ENCODE peak calls at places on chromosomes 4 and X, in four cellular contexts. Z is IMR-90, W is uterus, X is heart left ventricle. O is an unnamed sample.

GRCh38 chr4:30262379-30262778 is 457.8 kb upstream of the PCDH7 start:
- DNase-seq in X (no peak), Z (no peak), W (no peak), O (no peak)

GRCh38 chr4:119110121-119110520 is 25.5 kb upstream of the MYOZ2 start:
- DNase-seq in X (no peak), W (no peak), Z (no peak), O (no peak)

GRCh38 chrX:154967603-154968002 is 54.9 kb downstream of the F8 start:
- DNase-seq in X (no peak), Z (peak), W (no peak), O (no peak)

GRCh38 chr4:142044271-142044670 is 407.9 kb downstream of the IL15 start:
- DNase-seq in Z (peak), W (no peak), X (no peak), O (no peak)

GRCh38 chrX:31154941-31155340 is 83.1 kb upstream of the FTHL17 start:
- DNase-seq in W (no peak), Z (no peak), X (no peak), O (no peak)

GRCh38 chr4:88177981-88178632 is 19.7 kb upstream of the ABCG2 start:
- DNase-seq in W (no peak), Z (peak), X (no peak), O (no peak)

GRCh38 chr4:152089564-152089963 is 328.8 kb upstream of the GATB start:
- DNase-seq in X (no peak), W (no peak), Z (no peak), O (no peak)

GRCh38 chr4:138053601-138054322 is 188.4 kb downstream of the SLC7A11 start:
- DNase-seq in X (no peak), Z (peak), W (peak), O (no peak)

GRCh38 chrX:72054776-72055495 is 76.8 kb downstream of the RTL5 start:
- DNase-seq in W (no peak), Z (no peak), X (no peak), O (no peak)

GRCh38 chr4:168541608-168541953 is 44.7 kb downstream of the PALLD start:
- DNase-seq in Z (peak), X (no peak), W (no peak), O (no peak)

GRCh38 chrX:44945736-44946135 is 72.7 kb downstream of the KDM6A start:
- DNase-seq in X (no peak), Z (no peak), W (no peak), O (no peak)

GRCh38 chr4:74874785-74875367 is 58.0 kb upstream of the PARM1 start:
- DNase-seq in X (no peak), Z (peak), W (peak), O (no peak)

GRCh38 chr4:2829933-2830451 is 13.7 kb upstream of the ADD1 start:
- DNase-seq in X (peak), W (no peak), Z (no peak), O (peak)

GRCh38 chr4:17667653-17668201 is 53.3 kb downstream of the MED28 start:
- DNase-seq in X (no peak), Z (no peak), W (no peak), O (no peak)

GRCh38 chr4:19063662-19064061 is 1042.1 kb upstream of the LCORL start:
- DNase-seq in Z (no peak), W (no peak), X (no peak), O (no peak)

GRCh38 chr4:38130884-38131283 is 170.7 kb downstream of the PTTG2 start:
- DNase-seq in W (no peak), Z (no peak), X (no peak), O (no peak)

GRCh38 chr4:38132843-38133662 is 172.9 kb downstream of the PTTG2 start:
- DNase-seq in X (no peak), Z (no peak), W (no peak), O (no peak)

GRCh38 chr4:38129452-38129830 is 169.2 kb downstream of the PTTG2 start:
- DNase-seq in X (no peak), W (no peak), Z (no peak), O (no peak)

GRCh38 chr4:38132140-38132673 is 172.0 kb downstream of the PTTG2 start:
- DNase-seq in W (peak), X (no peak), Z (peak), O (peak)

DNA sequence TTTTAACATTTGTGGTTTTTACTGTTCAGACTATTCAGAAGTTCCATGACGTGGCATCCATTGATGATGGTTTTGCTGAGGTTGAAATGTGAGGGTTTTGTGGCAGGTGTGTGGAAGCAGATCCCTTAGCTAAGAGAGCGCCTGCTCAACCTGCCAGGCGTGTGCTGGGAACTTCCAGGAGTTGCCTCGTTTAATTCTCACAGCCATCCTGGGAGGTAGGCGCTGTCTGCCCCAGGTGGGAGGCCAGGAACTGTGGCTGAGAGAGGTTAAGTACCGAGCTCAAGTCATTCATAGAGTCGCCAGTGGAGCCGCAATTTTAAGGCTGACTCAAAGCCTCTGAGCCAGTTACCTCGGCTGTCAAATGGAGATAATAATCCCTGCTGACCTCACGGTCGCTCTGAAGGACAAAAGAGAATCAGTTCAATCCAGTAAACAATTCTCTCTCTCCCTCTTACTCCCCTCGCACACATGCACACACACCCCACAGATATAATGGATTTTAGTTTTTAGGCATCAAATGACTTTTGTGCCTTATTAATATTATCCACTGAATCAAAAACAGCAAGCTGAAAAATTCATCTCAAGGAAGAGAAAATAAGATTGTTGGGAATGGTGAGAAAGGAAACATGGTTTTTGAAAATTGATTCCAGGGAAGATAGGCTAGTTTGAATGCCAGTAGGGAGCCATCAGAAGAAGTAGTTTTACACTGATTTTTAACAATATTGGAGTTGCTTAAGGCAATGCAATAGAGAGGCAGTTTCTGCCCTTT is 171.4 kb downstream of the PTTG2 start:
- DNase-seq in X (no peak), W (peak), Z (no peak), O (no peak)
- TF ChIP-seq POLR2A in X (no peak), W (no peak), Z (no peak), O (no peak)

GRCh38 chrX:100512471-100512870 is 72.3 kb upstream of the TNMD start:
- DNase-seq in X (no peak), W (no peak), Z (peak), O (no peak)
- TF ChIP-seq CTCF in X (peak), W (peak), Z (peak), O (peak)

GRCh38 chrX:2635366-2635765 is 55.7 kb upstream of the CD99 start:
- DNase-seq in W (no peak), X (no peak), Z (no peak), O (no peak)

GRCh38 chrX:2642791-2643190 is 48.3 kb upstream of the CD99 start:
- DNase-seq in Z (no peak), X (no peak), W (no peak), O (no peak)

GRCh38 chrX:2640436-2641150 is 50.5 kb upstream of the CD99 start:
- DNase-seq in Z (no peak), W (no peak), X (no peak), O (no peak)

GRCh38 chrX:2642146-2642545 is 48.9 kb upstream of the CD99 start:
- DNase-seq in W (no peak), X (no peak), Z (no peak), O (no peak)

GRCh38 chrX:2638279-2638678 is 52.8 kb upstream of the CD99 start:
- DNase-seq in Z (no peak), X (no peak), W (no peak), O (no peak)
- TF ChIP-seq POLR2A in Z (no peak), X (no peak), W (no peak), O (no peak)

GRCh38 chr4:7187297-7187592 is 5.1 kb upstream of the SORCS2 start:
- DNase-seq in W (no peak), Z (no peak), X (peak), O (peak)
- TF ChIP-seq CTCF in W (no peak), Z (peak), X (no peak), O (no peak)

GRCh38 chrX:7921750-7922149 is 5.5 kb downstream of the PNPLA4 start:
- DNase-seq in Z (no peak), W (no peak), X (no peak), O (no peak)

GRCh38 chrX:7926914-7927258 is 327 bp downstream of the PNPLA4 start:
- DNase-seq in Z (no peak), X (no peak), W (no peak), O (no peak)

GRCh38 chrX:7926501-7926900 is 712 bp downstream of the PNPLA4 start:
- DNase-seq in Z (peak), X (no peak), W (no peak), O (no peak)

GRCh38 chrX:7925867-7926472 is 1.2 kb downstream of the PNPLA4 start:
- DNase-seq in X (no peak), W (peak), Z (peak), O (peak)

GRCh38 chrX:7927259-7928167 is at the start of gene PNPLA4:
- DNase-seq in Z (peak), W (peak), X (peak), O (peak)
- TF ChIP-seq POLR2A in Z (peak), W (no peak), X (peak), O (no peak)

DNA sequence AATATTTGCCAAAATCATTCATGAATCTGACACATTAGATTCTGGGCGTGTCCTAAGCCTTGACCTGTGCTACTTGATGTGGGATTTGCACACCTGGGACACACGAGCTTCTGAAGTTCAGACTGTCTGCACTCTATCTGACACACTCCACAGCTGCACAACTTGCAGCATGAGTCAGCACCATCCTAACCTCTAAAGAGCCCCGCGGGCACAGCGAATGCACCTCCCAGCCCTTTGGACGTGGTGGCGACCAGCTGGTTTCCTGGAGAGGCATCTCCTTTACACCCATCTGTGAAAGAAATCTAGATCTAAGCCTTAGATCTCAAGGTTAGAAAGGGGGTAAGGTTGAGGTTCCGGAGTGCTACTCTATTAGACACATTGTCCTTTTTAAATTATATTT is 69.2 kb downstream of the SORBS2 start:
- DNase-seq in Z (no peak), X (no peak), W (no peak), O (no peak)
- TF ChIP-seq CTCF in Z (no peak), X (no peak), W (no peak), O (no peak)

DNA sequence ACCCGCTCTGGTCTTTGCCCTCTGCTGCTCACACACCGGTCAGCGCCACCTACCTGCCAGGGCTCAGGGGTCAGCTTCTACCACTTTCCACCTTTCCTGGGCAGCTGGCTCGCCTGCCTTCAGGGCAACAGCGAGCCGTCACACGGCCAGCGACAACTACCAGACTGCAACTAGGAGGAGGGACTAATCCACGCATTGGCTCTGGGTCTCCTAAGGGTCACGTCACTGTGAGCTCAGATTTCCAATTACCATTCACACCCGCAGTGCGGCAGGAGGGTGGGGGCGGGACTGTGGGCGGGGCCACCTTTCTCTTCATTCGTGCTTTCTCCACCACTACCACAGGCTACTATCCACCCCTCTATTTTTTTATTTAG is at the start of gene BEX5:
- DNase-seq in Z (no peak), W (peak), X (no peak), O (peak)
- TF ChIP-seq POLR2A in Z (no peak), W (peak), X (no peak), O (no peak)

GRCh38 chr4:79177388-79177787 is 148.5 kb downstream of the NAA11 start:
- DNase-seq in W (no peak), Z (no peak), X (no peak), O (no peak)

GRCh38 chr4:79181190-79181589 is 144.7 kb downstream of the NAA11 start:
- DNase-seq in X (no peak), Z (no peak), W (no peak), O (no peak)

GRCh38 chr4:79176351-79176750 is 149.5 kb downstream of the NAA11 start:
- DNase-seq in Z (no peak), X (no peak), W (no peak), O (no peak)

GRCh38 chr4:79182209-79182608 is 143.7 kb downstream of the NAA11 start:
- DNase-seq in W (no peak), X (no peak), Z (no peak), O (no peak)

DNA sequence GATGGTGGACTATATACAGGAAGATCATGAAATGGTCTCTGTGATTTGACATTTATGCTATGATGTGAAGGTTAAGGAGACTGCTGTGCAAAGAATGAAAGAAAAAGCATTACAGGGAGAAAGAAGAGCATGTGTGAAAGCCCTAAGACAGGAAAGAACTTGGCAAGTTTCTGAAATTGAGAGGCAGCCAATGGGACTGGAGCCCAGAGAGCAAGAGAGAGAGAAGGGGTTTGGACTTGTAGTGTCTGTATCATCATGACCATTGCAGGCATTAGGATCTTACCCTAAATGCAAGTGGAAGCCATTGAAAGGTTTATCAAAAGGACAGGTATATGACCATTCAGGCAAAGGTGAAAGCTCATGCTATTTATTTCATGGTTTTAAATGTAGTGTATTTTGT is 147.1 kb downstream of the NAA11 start:
- DNase-seq in X (no peak), Z (no peak), W (peak), O (peak)
- TF ChIP-seq CTCF in X (no peak), Z (no peak), W (no peak), O (no peak)

GRCh38 chrX:153725832-153726285 is 1.2 kb downstream of the ABCD1 start:
- DNase-seq in X (no peak), W (no peak), Z (no peak), O (no peak)

GRCh38 chrX:153723351-153724251 is 586 bp downstream of the BCAP31 start:
- DNase-seq in X (peak), W (peak), Z (peak), O (no peak)

GRCh38 chrX:153722704-153723350 is 1.4 kb downstream of the BCAP31 start:
- DNase-seq in X (no peak), W (no peak), Z (no peak), O (no peak)

GRCh38 chrX:153725039-153725831 is 579 bp downstream of the ABCD1 start:
- DNase-seq in Z (no peak), W (no peak), X (peak), O (no peak)

DNA sequence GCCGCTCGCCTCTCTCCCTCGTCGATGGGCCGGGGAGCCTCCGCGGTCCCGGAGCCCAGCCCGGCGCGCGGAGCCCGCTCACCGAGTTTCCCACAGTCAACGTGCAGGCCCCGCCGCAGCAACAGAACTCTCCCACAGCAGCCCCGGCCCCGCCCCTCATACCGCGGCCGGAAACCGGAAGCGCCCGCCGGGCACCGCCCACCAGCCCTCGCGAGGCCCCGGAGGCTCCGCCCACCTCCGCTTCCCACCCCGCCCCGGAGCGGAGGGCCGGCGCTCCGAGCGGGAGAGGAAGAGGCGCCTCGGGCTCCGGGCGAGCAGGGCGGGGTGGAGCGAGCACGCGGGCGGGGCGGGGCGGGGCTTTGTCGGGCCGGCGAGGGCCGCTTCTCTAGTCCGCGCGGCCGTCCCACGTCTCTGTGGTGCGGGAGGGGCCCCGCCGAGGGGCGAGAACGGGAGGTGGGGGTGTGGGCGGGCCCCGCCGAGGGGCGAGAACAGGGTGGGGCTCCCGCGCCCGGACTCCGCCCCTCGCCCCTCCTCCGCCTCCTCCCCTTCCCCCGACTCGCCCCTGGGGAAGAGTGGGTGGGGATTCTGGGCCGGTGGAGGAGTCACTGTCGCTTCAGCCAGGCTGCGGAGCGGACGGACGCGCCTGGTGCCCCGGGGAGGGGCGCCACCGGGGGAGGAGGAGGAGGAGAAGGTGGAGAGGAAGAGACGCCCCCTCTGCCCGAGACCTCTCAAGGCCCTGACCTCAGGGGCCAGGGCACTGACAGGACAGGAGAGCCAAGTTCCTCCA is at the start of the genes ABCD1 and BCAP31:
- DNase-seq in W (peak), X (peak), Z (peak), O (peak)
- TF ChIP-seq POLR2A in W (peak), X (peak), Z (peak), O (peak)

DNA sequence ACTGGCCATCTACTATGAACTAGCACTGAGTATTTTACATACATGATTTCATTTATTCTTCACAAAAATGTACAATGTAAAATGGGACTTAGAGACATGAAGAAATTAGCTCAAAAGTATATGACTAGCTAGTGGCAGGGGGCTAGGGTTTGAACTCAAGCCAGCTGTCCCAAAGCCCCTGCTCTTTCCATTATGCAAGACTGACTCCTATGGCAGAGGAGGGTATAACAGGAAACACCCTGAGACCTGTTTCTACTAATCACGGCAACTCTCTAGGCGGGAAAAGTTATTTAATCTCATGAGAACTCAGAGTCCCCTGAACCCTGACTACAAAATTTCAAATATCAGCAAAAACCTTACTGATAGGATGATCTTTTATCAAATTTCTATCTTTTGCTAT is 150.6 kb downstream of the PRDM5 start:
- DNase-seq in X (no peak), W (no peak), Z (no peak), O (no peak)
- TF ChIP-seq CTCF in X (no peak), W (no peak), Z (no peak), O (no peak)

O was measured in sigmoid colon.